ENCODE peak calls at places on chromosomes 3 and 15, in four cellular contexts. Z, U, N and A are unnamed samples.

GRCh38 chr15:92954578-92954977 is 54.5 kb downstream of the CHD2 start:
- DNase-seq in Z (no peak), U (no peak), N (peak; percentile 25), A (no peak)

GRCh38 chr3:42066516-42067181 is 24.5 kb upstream of the TRAK1 start:
- DNase-seq in Z (peak; percentile 88), U (no peak), N (peak; percentile 41), A (no peak)

GRCh38 chr3:16253601-16254000 is 11.1 kb downstream of the DPH3 start:
- DNase-seq in Z (peak; percentile 81), U (no peak), N (no peak), A (no peak)

GRCh38 chr15:60673918-60674558 is 195.1 kb upstream of the ICE2 start:
- DNase-seq in Z (peak; percentile 88), U (no peak), N (no peak), A (no peak)

GRCh38 chr15:34708422-34708821 is 46.4 kb downstream of the GJD2 start:
- DNase-seq in Z (peak; percentile 65), U (no peak), N (peak; percentile 13), A (no peak)

GRCh38 chr15:38690737-38691332 is 126.2 kb upstream of the RASGRP1 start:
- DNase-seq in Z (peak; percentile 85), U (no peak), N (peak; percentile 83), A (no peak)

GRCh38 chr3:139491966-139492365 is 15.7 kb upstream of the RBP2 start:
- DNase-seq in Z (no peak), U (no peak), N (no peak), A (no peak)

GRCh38 chr3:76138921-76139320 is 353.6 kb upstream of the ZNF717 start:
- DNase-seq in Z (no peak), U (no peak), N (no peak), A (no peak)

GRCh38 chr15:40743921-40744809 is 10.9 kb downstream of the RMDN3 start:
- DNase-seq in Z (peak; percentile 76), U (no peak), N (no peak), A (no peak)

GRCh38 chr3:59286791-59287531 is 237.1 kb upstream of the CFAP20DC start:
- DNase-seq in Z (peak; percentile 21), U (no peak), N (no peak), A (no peak)

GRCh38 chr15:101031203-101031602 is 112.0 kb downstream of the LRRK1 start:
- DNase-seq in Z (peak; percentile 65), U (no peak), N (no peak), A (peak; percentile 14)

GRCh38 chr15:41870689-41871081 is 23.2 kb downstream of the SPTBN5 start:
- DNase-seq in Z (peak; percentile 60), U (no peak), N (no peak), A (no peak)

GRCh38 chr15:74302821-74303359 is 64.6 kb downstream of the CYP11A1 start:
- DNase-seq in Z (peak; percentile 50), U (no peak), N (peak; percentile 45), A (no peak)

GRCh38 chr3:51706788-51707731 is at the start of gene GRM2:
- DNase-seq in Z (peak; percentile 92), U (no peak), N (no peak), A (peak; percentile 95)

GRCh38 chr15:44588541-44588940 is 51.6 kb downstream of the EIF3J start:
- DNase-seq in Z (no peak), U (no peak), N (no peak), A (no peak)
- TF ChIP-seq CTCF in Z (no peak), U (no peak), N (no peak), A (no peak)

GRCh38 chr15:80977627-80978036 is 12.0 kb downstream of the MESD start:
- DNase-seq in Z (peak; percentile 57), U (no peak), N (peak; percentile 72), A (no peak)
- TF ChIP-seq CTCF in Z (peak; percentile 51), U (peak; percentile 51), N (peak; percentile 89), A (peak; percentile 85)

GRCh38 chr3:168511428-168512014 is 415.8 kb upstream of the GOLIM4 start:
- DNase-seq in Z (peak; percentile 27), U (peak; percentile 5), N (peak; percentile 0), A (no peak)
- TF ChIP-seq CTCF in Z (peak; percentile 55), U (peak; percentile 57), N (peak; percentile 74), A (peak; percentile 89)

GRCh38 chr15:50138391-50138790 is 19.4 kb upstream of the ATP8B4 start:
- DNase-seq in Z (peak; percentile 19), U (no peak), N (no peak), A (no peak)
- TF ChIP-seq CTCF in Z (no peak), U (peak; percentile 7), N (no peak), A (peak; percentile 54)

DNA sequence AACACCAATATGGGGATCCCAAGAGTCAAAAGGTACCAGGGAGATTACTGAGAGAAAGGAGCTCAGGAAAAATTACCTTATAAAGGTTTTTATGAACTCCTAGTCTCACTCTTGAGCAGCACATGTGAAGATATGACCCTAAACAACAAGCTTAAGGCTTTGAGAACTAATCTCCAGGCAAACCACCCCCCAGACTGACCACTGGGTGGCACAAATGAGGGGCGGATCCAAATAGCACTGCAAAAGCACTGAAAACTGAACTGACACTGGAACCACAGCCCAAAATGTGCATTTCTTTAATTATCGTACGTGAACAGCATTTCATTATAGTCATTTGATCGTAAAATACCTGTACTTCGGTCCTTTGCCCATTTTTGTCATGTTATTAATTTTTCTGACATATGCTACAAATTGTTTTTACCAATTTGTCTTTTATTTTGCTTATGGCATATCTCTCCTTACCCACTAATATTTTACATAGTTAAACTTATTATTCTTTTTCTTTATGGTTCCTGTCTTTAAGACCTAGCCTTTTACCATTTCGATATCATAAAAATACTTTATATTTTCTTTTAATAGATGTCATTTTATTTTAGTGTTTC is 31.5 kb upstream of the TFDP2 start:
- DNase-seq in Z (peak; percentile 68), U (no peak), N (peak; percentile 57), A (no peak)
- TF ChIP-seq CTCF in Z (peak; percentile 70), U (peak; percentile 49), N (peak; percentile 87), A (peak; percentile 79)

DNA sequence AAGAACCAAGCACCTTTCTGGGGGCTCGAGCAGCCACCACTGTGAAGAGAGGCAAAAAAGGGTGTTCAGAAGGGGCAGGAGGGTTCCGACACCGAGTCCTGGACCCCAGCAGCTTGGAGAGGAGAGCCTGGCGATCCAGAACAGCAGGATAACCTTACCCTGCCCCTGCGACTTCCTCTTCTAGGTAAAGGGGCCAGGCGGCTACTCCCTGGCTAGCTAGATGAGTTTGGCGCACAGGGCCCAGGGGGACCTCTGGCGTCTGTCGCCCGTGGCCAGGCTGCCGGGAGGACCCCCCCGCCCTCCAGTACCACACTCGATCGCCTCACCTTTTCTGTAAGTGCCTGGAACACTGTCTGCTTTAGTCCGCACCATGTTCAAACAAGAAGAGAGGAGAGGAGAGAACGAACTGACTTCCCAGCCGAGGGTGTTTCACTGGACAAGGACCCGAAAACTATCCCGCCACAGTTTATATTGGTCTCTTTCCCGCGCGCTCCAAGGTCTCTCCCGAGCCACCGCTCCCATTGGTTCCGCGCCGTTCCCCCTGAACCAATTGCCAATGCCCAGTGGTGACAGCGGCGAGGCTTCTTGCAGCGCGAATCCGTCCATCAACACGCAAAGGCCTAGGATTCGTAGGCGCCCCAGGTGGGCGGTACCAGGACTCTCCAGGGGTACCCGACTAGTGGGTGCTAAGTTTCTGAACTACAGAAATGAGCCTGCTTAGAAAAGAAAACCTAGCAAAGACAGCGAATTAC is at the start of gene PCLAF:
- DNase-seq in Z (peak; percentile 97), U (peak; percentile 89), N (peak; percentile 98), A (peak; percentile 96)
- TF ChIP-seq CTCF in Z (no peak), U (peak; percentile 8), N (no peak), A (peak; percentile 29)

GRCh38 chr3:127121221-127121647 is 71.7 kb upstream of the PRR23E start:
- DNase-seq in Z (no peak), U (no peak), N (no peak), A (no peak)

GRCh38 chr3:127123533-127123932 is 69.4 kb upstream of the PRR23E start:
- DNase-seq in Z (no peak), U (no peak), N (no peak), A (no peak)

GRCh38 chr3:127121850-127122249 is 71.1 kb upstream of the PRR23E start:
- DNase-seq in Z (no peak), U (no peak), N (no peak), A (no peak)

DNA sequence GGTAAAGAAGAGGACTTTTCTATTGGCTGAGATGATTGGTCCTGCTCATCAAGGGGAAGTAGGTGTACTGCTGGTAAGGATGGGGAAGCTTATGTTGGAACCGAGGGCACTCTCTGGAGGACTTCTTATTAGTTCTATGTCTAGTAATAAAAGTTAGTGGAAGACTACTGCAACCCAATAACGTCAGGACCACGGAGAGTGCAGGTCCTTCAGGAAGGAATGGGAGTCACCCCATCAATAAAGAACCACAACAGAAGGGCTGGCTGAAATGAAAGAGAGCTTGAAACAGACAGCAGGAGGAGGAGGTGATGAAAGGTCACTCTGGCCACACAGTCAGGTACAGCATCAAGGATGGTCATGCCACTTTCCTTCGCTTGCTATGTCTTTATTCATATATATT is 68.8 kb upstream of the PRR23E start:
- DNase-seq in Z (peak; percentile 19), U (no peak), N (no peak), A (no peak)
- TF ChIP-seq CTCF in Z (no peak), U (no peak), N (no peak), A (peak; percentile 29)